ENCODE peak calls at places on chromosomes 7 and 10, in five cellular contexts. G is left ventricle myocardium inferior, L is cardiac muscle cell, U is SK-N-MC, O is IMR-90. P is an unnamed sample. For H3K36me3, the result is how much of the 10 kb centered on the place peaks cover.

GRCh38 chr7:26440253-26440992 is 148.8 kb downstream of the SNX10 start:
- DNase-seq in O (no peak), L (no peak), G (no peak), U (no peak), P (no peak)

GRCh38 chr10:87927091-87927490 is 63.7 kb downstream of the PTEN start:
- DNase-seq in L (peak), O (no peak), U (no peak), G (no peak), P (no peak)

GRCh38 chr10:86711957-86712708 is 43.8 kb downstream of the LDB3 start:
- DNase-seq in G (no peak), O (peak), U (no peak), L (peak), P (no peak)

GRCh38 chr7:101542527-101543241 is 86.4 kb downstream of the MYL10 start:
- DNase-seq in O (peak), G (peak), L (peak), U (peak), P (peak)

GRCh38 chr7:51629206-51629605 is 312.6 kb upstream of the COBL start:
- DNase-seq in O (no peak), U (no peak), G (no peak), L (no peak), P (no peak)

GRCh38 chr10:96863922-96864543 is 31.9 kb downstream of the LCOR start:
- DNase-seq in G (no peak), U (no peak), L (peak), O (peak), P (no peak)

GRCh38 chr7:35037526-35038339 is 448 bp upstream of the DPY19L1 start:
- DNase-seq in G (peak), O (peak), U (no peak), L (peak), P (peak)

GRCh38 chr7:145839814-145840213 is 276.8 kb upstream of the CNTNAP2 start:
- DNase-seq in U (no peak), G (no peak), L (no peak), O (no peak), P (no peak)

GRCh38 chr7:603152-603941 is 83.7 kb upstream of the PDGFA start:
- DNase-seq in L (no peak), U (no peak), G (no peak), O (no peak), P (no peak)

GRCh38 chr10:112373912-112374338 is at the start of gene ACSL5:
- DNase-seq in G (no peak), U (no peak), L (no peak), O (no peak), P (no peak)

GRCh38 chr10:112374724-112375541 is 1.0 kb downstream of the ACSL5 start:
- DNase-seq in G (no peak), O (no peak), U (no peak), L (peak), P (no peak)

GRCh38 chr10:112379635-112380296 is 5.8 kb downstream of the ACSL5 start:
- DNase-seq in G (no peak), L (no peak), O (peak), U (no peak), P (peak)

GRCh38 chr10:112376578-112376855 is 2.6 kb downstream of the ACSL5 start:
- DNase-seq in G (no peak), L (no peak), U (no peak), O (no peak), P (no peak)

DNA sequence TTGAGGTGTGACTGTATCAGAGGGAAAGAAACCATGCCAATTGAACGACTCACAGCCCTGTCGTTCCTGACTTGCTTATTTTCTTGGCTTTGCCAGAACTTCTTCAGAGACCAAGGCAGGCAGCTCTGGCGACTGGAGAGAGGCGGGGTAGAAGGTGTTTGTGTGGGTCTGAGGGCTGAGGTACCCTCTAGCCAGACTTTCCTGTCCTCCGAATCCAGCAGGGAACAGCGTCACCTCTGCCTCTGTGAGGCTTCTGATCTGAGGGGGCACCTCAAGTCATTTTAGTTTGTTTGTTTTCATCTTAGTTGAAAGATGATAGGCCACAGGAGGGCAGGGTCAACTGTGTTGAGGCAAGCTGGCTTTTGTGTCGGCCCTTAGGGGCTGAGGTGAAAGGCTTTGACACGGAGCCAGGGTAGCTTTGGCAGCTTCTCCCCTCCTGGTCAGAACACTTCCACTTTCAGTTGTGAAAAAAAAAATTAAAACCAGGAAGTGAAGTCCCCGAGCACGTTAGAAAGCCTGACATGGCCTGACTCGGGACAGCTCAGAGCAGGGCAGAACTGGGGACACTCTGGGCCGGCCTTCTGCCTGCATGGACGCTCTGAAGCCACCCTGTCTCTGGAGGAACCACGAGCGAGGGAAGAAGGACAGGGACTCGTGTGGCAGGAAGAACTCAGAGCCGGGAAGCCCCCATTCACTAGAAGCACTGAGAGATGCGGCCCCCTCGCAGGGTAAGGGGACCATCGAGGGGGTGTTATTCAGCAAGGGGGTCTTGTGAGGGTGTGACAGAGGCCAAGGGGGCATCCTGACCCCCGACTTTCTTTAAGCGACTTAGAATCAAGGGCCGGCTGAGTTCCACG is 2.0 kb downstream of the ACSL5 start:
- DNase-seq in U (no peak), G (peak), L (peak), O (peak), P (peak)
- H3K4me3 ChIP-seq in U (no peak), G (peak), L (no peak), O (no peak), P (no peak)

GRCh38 chr10:21617267-21617666 is 83.2 kb downstream of the MLLT10 start:
- DNase-seq in G (no peak), O (no peak), U (no peak), L (peak), P (no peak)

DNA sequence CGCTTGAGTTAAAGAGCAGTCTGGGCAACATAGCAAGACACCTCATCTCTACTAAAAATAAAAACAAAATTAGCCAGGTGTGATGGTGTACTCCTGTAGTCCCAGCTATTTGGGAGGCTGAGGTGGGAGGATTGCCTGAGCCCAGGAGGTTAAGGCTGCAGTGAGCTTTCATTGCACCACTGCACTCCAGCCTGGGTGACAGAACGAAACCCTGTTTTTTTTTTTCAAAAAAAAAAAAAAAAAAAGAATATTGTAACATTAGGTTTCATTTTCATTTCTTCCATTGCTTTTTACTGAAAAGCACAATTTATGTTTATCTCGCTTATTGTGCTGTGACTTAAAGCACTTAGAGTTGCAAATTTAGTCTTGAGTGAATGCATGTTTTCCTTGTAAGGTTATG is 80.0 kb downstream of the MLLT10 start:
- DNase-seq in L (no peak), G (no peak), O (no peak), U (no peak), P (no peak)
- H3K36me3 ChIP-seq in L (under half), G (under half), O (under half), U (under half), P (under half)

DNA sequence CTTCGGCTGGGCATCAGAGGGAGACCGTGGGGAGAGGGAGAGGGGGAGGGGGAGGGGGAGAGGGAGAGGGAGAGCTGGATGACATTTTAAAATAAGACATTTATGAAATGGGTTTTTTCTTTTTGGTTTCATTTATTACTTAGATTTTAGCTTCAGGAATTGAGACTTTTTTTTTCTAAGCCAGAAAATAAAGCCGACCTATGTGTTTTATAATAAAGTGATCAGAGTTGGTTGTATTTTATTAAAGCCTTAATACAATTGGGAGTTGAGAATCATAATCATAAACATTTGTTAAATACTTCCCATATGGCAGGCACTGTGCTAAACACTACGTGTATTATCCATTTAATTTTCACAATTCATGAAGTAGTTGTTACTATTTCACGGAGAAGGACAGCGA is 70.2 kb downstream of the INPP5F start:
- DNase-seq in O (no peak), L (no peak), U (no peak), G (no peak), P (no peak)
- H3K4me3 ChIP-seq in O (no peak), L (no peak), U (no peak), G (no peak), P (no peak)

DNA sequence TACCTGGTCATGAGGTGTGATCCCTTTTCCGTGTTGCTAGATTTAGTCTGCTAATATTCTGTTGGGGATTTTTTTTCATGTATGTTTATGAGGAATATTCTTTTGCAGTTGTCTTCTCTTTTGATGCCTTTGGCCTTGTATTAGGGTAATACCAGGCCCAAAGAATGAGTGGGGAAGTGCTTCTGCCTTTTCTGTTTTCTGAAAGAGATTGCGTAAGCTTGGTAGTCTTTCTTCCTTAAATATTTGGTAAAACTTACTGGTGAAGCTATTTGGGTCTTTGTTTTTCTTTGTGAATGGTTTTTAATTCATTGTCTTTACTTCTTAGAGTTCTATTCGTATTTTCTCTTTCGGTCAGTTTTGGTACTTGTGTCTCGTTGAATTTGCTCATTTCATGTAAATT is 51.1 kb downstream of the SHH start:
- DNase-seq in O (no peak), U (no peak), G (no peak), L (no peak), P (no peak)
- H3K36me3 ChIP-seq in O (under half), U (half or more), G (under half), L (under half), P (under half)

P was measured in brain microvascular endothelial cell.